ENCODE peak calls at places on chromosomes 1 and 21, in four cellular contexts. R, E, Z and D are unnamed samples.

GRCh38 chr1:161092621-161093028 is 3.3 kb upstream of the NECTIN4 start:
- DNase-seq in E (no peak), Z (no peak), R (no peak), D (peak; percentile 11)

GRCh38 chr1:167860231-167860923 is 53.6 kb downstream of the ADCY10 start:
- DNase-seq in R (no peak), Z (no peak), E (peak; percentile 66), D (no peak)

GRCh38 chr1:24541711-24542346 is 14.1 kb upstream of the NCMAP start:
- DNase-seq in E (peak; percentile 51), Z (peak; percentile 76), R (no peak), D (peak; percentile 46)

GRCh38 chr1:152165291-152166077 is 6.5 kb upstream of the RPTN start:
- DNase-seq in E (no peak), R (no peak), Z (no peak), D (no peak)

GRCh38 chr1:162954824-162955223 is 93.8 kb upstream of the CCDC190 start:
- DNase-seq in Z (no peak), R (no peak), E (no peak), D (no peak)

GRCh38 chr1:58815680-58816071 is 31.8 kb upstream of the JUN start:
- DNase-seq in E (peak; percentile 27), Z (no peak), R (no peak), D (peak; percentile 23)

GRCh38 chr1:210624722-210625121 is 296.0 kb downstream of the HHAT start:
- DNase-seq in Z (no peak), R (no peak), E (no peak), D (peak; percentile 41)

GRCh38 chr21:18772404-18772803 is 368.8 kb upstream of the TMPRSS15 start:
- DNase-seq in E (no peak), Z (no peak), R (no peak), D (no peak)

GRCh38 chr1:71343686-71344416 is 263.0 kb upstream of the ZRANB2 start:
- DNase-seq in E (no peak), Z (no peak), R (no peak), D (no peak)

GRCh38 chr1:228278432-228278941 is 70.6 kb downstream of the OBSCN start:
- DNase-seq in Z (no peak), R (no peak), E (no peak), D (no peak)

GRCh38 chr1:8257621-8258020 is 60.3 kb upstream of the SLC45A1 start:
- DNase-seq in E (no peak), Z (no peak), R (no peak), D (no peak)

GRCh38 chr1:201015551-201016091 is 7.9 kb downstream of the KIF21B start:
- DNase-seq in Z (no peak), E (peak; percentile 85), R (no peak), D (peak; percentile 85)

GRCh38 chr1:153404768-153405167 is 11.6 kb upstream of the S100A7A start:
- DNase-seq in R (peak; percentile 39), Z (peak; percentile 86), E (peak; percentile 73), D (peak; percentile 41)

GRCh38 chr1:208209286-208209685 is 34.9 kb downstream of the PLXNA2 start:
- DNase-seq in Z (no peak), E (no peak), R (no peak), D (no peak)

GRCh38 chr1:55363261-55363660 is 148.1 kb upstream of the USP24 start:
- DNase-seq in Z (no peak), R (no peak), E (no peak), D (no peak)

GRCh38 chr1:204246876-204247275 is 33.1 kb upstream of the GOLT1A start:
- DNase-seq in E (no peak), R (no peak), Z (no peak), D (no peak)

GRCh38 chr1:204240233-204240632 is 26.4 kb upstream of the GOLT1A start:
- DNase-seq in R (no peak), Z (no peak), E (no peak), D (no peak)

GRCh38 chr1:204241050-204241449 is 27.3 kb upstream of the GOLT1A start:
- DNase-seq in E (no peak), R (no peak), Z (no peak), D (no peak)

GRCh38 chr1:204241914-204242313 is 28.1 kb upstream of the GOLT1A start:
- DNase-seq in E (no peak), Z (no peak), R (no peak), D (no peak)

GRCh38 chr1:204242920-204243319 is 29.1 kb upstream of the GOLT1A start:
- DNase-seq in Z (no peak), E (no peak), R (no peak), D (no peak)
- H3K4me2 ChIP-seq in Z (no peak overlapping the region), E (no peak overlapping the region), R (no peak overlapping the region), D (no peak overlapping the region)

DNA sequence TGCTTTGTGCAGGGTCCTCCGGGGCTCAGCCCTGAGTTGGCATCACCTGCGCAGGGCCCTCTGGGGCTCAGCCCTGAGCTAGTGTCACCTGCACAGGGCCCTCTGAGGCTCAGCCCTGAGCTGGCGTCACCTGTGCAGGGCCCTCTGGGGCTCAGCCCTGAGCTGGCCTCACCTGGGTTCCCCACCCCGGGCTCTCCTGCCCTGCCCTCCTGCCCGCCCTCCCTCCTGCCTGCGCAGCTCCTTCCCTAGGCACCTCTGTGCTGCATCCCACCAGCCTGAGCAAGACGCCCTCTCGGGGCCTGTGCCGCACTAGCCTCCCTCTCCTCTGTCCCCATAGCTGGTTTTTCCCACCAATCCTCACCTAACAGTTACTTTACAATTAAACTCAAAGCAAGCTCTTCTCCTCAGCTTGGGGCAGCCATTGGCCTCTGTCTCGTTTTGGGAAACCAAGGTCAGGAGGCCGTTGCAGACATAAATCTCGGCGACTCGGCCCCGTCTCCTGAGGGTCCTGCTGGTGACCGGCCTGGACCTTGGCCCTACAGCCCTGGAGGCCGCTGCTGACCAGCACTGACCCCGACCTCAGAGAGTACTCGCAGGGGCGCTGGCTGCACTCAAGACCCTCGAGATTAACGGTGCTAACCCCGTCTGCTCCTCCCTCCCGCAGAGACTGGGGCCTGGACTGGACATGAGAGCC is 22.7 kb downstream of the COL6A1 start:
- DNase-seq in Z (peak; percentile 39), R (no peak), E (no peak), D (no peak)
- TF ChIP-seq YY1 in Z (no peak), R (no peak), E (no peak), D (no peak)

DNA sequence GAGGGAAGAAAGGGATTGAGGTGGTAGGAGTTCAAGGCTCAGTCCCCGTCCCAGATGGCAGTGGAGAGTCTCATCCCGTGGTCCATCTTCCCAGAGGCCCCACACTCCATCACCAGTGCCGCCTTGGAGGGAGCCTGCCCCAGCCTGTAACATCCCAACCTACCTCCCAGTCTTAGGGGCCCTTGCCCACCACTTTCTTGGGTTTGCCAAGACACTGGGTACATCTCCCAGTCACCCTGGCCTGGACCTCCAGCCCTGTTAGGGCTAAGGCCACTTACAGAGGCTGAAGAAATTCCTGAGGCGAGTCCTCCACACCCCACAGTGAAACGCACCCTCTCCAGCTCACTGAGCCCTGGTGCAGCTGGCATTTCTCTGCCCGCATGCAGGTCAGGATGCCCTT is 3.3 kb downstream of the TMEM200B start:
- DNase-seq in R (no peak), E (no peak), Z (no peak), D (no peak)
- H3K4me2 ChIP-seq in R (no peak overlapping the region), E (no peak overlapping the region), Z (peak overlapping the region; percentile 91), D (no peak overlapping the region)

DNA sequence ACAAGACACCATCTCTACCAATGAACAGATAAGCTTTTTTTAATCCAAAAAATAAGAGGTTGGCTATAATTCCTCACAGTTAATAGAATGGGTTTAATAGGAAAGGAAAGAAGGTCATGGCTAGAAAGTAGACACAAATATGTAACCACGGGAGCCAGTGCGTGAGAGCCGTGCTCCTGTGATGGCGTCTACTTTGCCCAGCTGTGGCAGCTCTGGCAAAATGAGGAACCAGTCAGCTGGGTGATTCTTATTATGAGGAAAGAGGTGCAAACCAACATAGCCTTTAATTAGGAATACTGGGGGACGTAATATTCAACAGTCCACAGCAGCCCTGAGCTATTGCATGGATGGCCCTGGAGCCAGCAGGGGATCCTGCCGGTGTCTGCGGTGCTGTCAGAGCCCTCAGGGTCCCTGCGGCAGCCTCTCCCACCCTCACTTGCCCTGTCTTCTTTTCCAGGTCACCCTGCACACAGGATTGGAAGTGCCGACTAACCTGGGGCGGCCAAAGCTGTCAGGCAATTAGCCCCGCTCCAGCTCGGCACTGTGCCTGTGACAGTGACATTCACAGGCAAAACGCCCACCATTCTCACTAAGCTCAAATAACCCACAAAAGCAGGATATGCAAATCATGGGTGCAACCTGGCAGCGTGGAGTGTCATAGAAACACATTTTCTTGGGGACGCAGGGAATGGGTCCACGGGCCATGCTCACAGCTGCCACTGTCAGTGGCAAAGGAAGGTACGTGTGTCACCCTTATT is 25.9 kb upstream of the GNPAT start:
- DNase-seq in R (no peak), Z (no peak), E (no peak), D (no peak)
- TF ChIP-seq YY1 in R (no peak), Z (no peak), E (no peak), D (no peak)

GRCh38 chr21:16116067-16116466 is 386.3 kb downstream of the USP25 start:
- DNase-seq in Z (no peak), R (no peak), E (no peak), D (no peak)
- H3K4me2 ChIP-seq in Z (no peak overlapping the region), R (no peak overlapping the region), E (no peak overlapping the region), D (no peak overlapping the region)

DNA sequence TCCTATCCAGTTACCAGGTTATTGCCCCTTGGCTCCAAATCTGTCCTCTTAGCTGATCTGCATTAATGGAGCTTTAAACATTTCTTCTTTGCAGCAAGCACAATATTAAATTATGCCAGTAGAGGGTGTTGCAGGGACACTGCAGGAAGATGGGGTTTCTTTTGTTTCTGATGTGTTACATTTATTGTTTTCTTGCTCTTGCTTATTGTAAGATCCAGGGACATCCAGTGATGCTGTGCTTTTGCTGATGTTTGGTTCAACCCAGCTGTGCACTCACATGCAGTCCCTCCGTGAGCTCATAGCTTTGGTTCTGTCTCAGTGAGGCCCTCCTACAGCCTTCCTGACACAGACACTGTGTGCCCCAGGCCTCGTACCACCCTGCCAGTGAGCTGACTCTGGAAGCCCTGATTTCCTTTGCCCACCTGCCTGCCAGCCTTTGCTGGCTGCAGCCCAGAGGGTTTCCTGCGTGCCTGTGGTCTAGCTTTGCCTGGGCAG is 103.5 kb downstream of the RABGAP1L start:
- DNase-seq in R (peak; percentile 15), Z (peak; percentile 55), E (peak; percentile 50), D (peak; percentile 62)
- TF ChIP-seq YY1 in R (no peak), Z (no peak), E (no peak), D (no peak)

DNA sequence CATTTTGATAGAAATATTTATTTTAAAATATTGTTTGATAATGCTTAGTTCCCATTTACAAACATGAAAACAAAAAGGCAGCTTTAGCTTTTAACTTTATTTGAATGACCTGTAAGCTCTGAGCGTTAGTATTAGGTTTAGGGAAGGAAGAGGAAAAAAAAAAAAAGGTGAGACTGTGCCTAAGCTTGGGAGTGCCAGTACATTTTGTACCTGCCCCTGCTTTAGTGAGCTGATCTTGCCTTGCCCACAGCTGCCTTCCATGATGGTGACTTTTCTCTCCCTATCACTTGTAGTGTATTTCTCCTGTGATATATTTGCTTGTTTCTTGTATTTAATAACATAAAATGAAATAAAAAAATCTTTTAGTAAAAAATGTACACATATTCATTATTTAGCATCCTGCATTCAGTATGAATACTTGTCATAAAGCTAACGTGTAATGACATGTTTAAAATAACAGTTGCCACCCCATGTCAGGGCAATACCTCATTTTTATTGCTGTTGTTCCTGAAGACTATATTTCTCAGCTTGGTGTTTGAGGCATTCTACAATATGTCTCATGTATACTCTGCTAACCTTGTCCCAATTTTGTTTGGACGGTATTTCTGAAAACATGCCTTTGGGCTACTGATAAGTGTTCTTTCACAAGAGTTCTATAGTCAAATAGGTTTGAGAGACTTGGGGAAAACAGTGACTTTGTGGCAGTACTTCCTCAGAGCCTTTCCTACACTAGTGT is 76.3 kb downstream of the NEK7 start:
- DNase-seq in Z (no peak), E (no peak), R (no peak), D (no peak)
- H3K4me2 ChIP-seq in Z (no peak overlapping the region), E (no peak overlapping the region), R (no peak overlapping the region), D (no peak overlapping the region)

GRCh38 chr1:84402060-84402459 is 3.8 kb downstream of the DNASE2B start:
- DNase-seq in R (no peak), Z (no peak), E (no peak), D (no peak)
- TF ChIP-seq YY1 in R (no peak), Z (no peak), E (no peak), D (no peak)

GRCh38 chr1:19683351-19683750 is 18.7 kb downstream of the HTR6 start:
- DNase-seq in R (no peak), Z (no peak), E (no peak), D (no peak)
- H3K4me2 ChIP-seq in R (no peak overlapping the region), Z (no peak overlapping the region), E (no peak overlapping the region), D (no peak overlapping the region)